ENCODE peak calls at places on chromosomes 11 and 22, in six cellular contexts. X, G, O, P, A and M are unnamed samples.

GRCh38 chr11:132994038-132994502 is 538.2 kb downstream of the OPCML start:
- DNase-seq in X (no peak), G (no peak), O (no peak), P (no peak), A (no peak), M (no peak)

GRCh38 chr11:72764503-72764902 is 12.3 kb upstream of the ARAP1 start:
- DNase-seq in X (peak; percentile 86), G (no peak), O (no peak), P (no peak), A (no peak), M (no peak)

GRCh38 chr22:50157976-50158375 is 12.6 kb upstream of the PANX2 start:
- DNase-seq in X (peak; percentile 83), G (no peak), O (no peak), P (no peak), A (peak; percentile 90), M (no peak)

GRCh38 chr22:46791201-46791731 is 28.8 kb downstream of the TBC1D22A start:
- DNase-seq in X (no peak), G (peak; percentile 80), O (peak; percentile 69), P (peak; percentile 77), A (peak; percentile 85), M (no peak)

GRCh38 chr22:44337658-44338004 is 24.9 kb upstream of the SHISAL1 start:
- DNase-seq in X (no peak), G (peak; percentile 65), O (no peak), P (peak; percentile 70), A (no peak), M (peak; percentile 62)

GRCh38 chr11:117829369-117829725 is 4.8 kb upstream of the FXYD2 start:
- DNase-seq in X (peak; percentile 44), G (no peak), O (peak; percentile 62), P (no peak), A (peak; percentile 85), M (no peak)

GRCh38 chr11:117096973-117097566 is 1.2 kb downstream of the SIK3 start:
- DNase-seq in X (no peak), G (no peak), O (no peak), P (no peak), A (no peak), M (no peak)

GRCh38 chr11:57248780-57249383 is 11.8 kb upstream of the APLNR start:
- DNase-seq in X (peak; percentile 63), G (peak; percentile 70), O (peak; percentile 76), P (peak; percentile 80), A (peak; percentile 85), M (peak; percentile 49)

GRCh38 chr11:46381046-46381835 is at the start of gene MDK:
- DNase-seq in X (no peak), G (no peak), O (no peak), P (no peak), A (peak; percentile 83), M (peak; percentile 76)

GRCh38 chr11:34528072-34528471 is 14.5 kb upstream of the ELF5 start:
- DNase-seq in X (no peak), G (no peak), O (no peak), P (no peak), A (no peak), M (no peak)

GRCh38 chr11:33690290-33691050 is 10.2 kb downstream of the C11orf91 start:
- DNase-seq in X (peak; percentile 66), G (peak; percentile 94), O (peak; percentile 89), P (peak; percentile 100), A (peak; percentile 87), M (no peak)

GRCh38 chr22:31629741-31630184 is 32.3 kb downstream of the PISD start:
- DNase-seq in X (no peak), G (no peak), O (no peak), P (no peak), A (no peak), M (no peak)

GRCh38 chr11:121557348-121557747 is 104.6 kb upstream of the SORL1-AS1 start:
- DNase-seq in X (no peak), G (no peak), O (no peak), P (no peak), A (no peak), M (no peak)

GRCh38 chr11:77557553-77557952 is 32.2 kb upstream of the AQP11 start:
- DNase-seq in X (no peak), G (peak; percentile 42), O (no peak), P (peak; percentile 37), A (no peak), M (no peak)

GRCh38 chr11:33234397-33235168 is 22.6 kb upstream of the HIPK3 start:
- DNase-seq in X (no peak), G (no peak), O (no peak), P (peak; percentile 28), A (no peak), M (no peak)

GRCh38 chr11:45053736-45054446 is 92.5 kb upstream of the PRDM11 start:
- DNase-seq in X (no peak), G (no peak), O (no peak), P (no peak), A (no peak), M (no peak)

GRCh38 chr11:12692238-12693074 is 18.2 kb downstream of the TEAD1 start:
- DNase-seq in X (peak; percentile 92), G (peak; percentile 97), O (peak; percentile 97), P (peak; percentile 92), A (peak; percentile 97), M (no peak)

GRCh38 chr11:85772700-85773099 is 38.2 kb downstream of the SYTL2 start:
- DNase-seq in X (no peak), G (peak; percentile 54), O (no peak), P (no peak), A (no peak), M (no peak)

GRCh38 chr22:49968313-49968830 is 7.8 kb downstream of the PIM3 start:
- DNase-seq in X (peak; percentile 60), G (no peak), O (peak; percentile 63), P (no peak), A (peak; percentile 80), M (no peak)

GRCh38 chr11:10398525-10398924 is 56.5 kb upstream of the AMPD3 start:
- DNase-seq in X (no peak), G (no peak), O (no peak), P (no peak), A (no peak), M (no peak)

GRCh38 chr11:131185915-131186314 is 184.5 kb upstream of the NTM start:
- DNase-seq in X (no peak), G (no peak), O (no peak), P (no peak), A (no peak), M (no peak)

DNA sequence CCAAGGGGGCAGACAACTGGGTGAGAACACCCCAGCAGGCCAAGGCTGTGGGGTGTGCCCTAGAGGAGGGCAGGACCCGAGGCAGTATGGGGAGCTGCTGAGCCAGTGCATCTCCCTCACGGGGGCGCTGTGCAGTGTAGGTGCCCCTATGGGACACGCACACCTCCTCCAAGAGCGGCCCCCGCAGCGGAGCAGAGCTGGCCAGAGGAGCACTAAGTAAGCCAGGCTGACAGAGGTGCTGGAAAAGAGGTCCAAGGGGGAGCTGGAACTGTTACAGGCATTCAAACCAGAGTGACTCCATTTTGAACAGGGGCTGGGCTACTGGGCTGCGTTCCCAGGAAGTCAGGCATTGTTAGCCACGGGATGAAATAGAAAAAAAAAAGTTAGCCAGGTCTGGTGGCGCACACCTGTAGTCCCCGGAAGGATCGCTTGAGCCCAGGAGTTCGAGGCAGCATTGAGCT is 41.8 kb downstream of the TST start:
- DNase-seq in X (peak; percentile 88), G (peak; percentile 57), O (no peak), P (peak; percentile 25), A (peak; percentile 87), M (no peak)
- TF ChIP-seq CTCF in X (peak; percentile 28), G (peak; percentile 63), O (no peak), P (peak; percentile 26), A (no peak), M (no peak)

DNA sequence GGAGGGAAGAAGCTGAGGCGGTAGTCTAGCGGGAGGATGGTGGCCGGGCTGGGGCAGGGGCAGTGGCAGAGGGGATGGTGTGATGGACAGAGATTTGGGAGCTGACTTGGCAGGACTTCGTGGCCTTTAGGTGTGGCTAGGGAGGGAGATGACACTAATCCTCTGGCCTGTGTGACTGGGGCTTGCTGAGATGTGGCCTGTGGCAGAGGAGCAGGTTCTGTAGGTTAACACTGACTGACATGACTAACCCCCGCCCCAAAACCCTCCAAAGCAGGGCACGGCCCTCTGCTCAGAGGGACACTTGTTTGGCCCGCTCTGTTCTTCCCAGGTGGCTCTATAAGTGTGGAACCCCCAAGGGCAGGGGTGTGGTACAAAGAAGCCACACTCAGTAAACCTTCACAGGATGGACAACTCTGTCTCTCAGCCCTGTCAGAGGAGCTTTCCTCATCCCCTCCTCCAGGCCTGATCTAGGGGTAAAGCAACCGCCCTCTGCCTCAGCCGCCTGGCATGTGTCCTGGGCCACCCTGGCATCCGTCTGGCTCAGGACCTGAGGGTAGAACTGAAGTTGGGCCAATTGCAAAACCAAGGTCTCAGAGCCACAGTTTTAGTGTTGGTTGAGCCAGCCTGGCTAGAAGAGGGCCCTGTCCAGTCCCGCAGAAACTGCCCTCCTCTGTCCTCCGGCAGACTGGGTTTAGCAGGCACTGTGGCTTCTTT is 15.6 kb downstream of the TOM1 start:
- DNase-seq in X (no peak), G (no peak), O (no peak), P (no peak), A (no peak), M (no peak)
- TF ChIP-seq CTCF in X (no peak), G (no peak), O (no peak), P (no peak), A (no peak), M (no peak)

DNA sequence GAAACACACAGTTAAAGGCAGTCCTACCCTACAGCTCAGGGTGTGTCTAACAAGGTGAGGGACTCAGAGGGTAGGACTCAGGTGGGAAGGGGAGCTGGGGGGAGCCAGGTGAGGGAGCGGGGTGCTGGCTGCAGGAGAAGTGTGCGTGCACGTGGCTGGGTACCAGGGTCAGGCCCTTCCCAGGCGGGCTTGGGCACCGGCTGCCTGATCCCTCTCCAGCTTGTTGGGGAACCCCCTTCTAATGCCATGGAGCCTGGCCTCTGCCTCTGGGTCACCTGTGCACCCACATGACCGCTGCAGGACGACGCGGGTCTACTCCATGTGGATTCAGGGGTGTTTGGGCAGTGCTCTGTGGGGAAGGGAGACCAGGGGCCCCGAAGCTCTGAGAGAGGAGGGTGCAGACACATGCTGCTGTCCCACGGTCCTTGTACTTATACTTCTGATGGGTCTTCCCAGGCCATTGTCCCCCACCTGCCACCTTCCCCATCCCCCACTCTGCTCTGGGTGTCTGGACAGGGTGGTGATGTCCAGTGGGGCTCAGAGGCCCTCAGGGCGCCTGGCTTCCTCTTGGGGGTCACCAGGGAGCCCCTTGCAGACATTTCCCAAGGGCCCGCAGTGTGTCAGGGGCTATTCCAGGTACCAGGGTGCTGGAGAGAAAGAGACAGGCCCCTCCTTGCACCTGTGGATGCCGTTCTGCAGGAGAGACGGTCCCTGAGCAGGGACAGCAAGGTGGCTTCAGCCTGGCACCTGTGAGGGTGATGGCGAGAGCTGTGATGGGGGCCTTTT is 10.4 kb upstream of the MRGPRD start:
- DNase-seq in X (no peak), G (no peak), O (peak; percentile 48), P (no peak), A (peak; percentile 51), M (no peak)
- TF ChIP-seq CTCF in X (no peak), G (no peak), O (no peak), P (no peak), A (no peak), M (no peak)

DNA sequence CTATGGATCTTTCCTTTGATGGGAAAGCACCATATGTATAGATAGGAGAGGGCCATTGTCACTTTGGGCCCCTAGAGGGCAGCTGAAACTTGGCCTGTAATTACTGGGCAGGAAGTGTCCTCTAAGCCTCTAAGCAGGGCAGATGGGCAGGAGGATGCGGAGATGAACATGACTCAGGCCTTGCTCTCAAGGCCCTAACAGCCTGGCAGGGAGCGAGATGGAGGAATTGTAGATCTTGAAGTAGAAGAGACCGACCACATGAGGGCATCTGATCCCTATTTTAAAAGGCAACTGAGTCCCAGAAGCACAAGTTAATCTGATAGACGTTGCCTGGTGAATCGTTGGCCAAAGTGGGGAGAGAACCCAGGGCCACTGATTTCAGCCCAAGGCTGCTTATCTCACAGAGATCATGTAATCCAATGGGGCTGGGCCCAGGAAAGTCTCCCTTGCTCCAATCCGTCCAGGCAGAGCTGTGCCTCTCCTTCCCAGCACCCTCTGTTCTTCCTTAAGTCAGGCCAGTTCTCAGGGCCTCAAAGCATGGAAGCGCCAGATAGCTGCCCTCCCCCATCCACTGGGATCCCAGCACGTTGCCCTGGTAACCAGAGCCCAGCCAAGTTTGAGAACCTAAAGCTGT is 2.5 kb upstream of the SEPTIN3 start:
- DNase-seq in X (no peak), G (peak; percentile 95), O (no peak), P (peak; percentile 95), A (no peak), M (no peak)
- TF ChIP-seq CTCF in X (no peak), G (peak; percentile 71), O (no peak), P (peak; percentile 40), A (peak; percentile 38), M (no peak)